ENCODE peak calls at places on chromosomes 7 and 10, in five cellular contexts. E, B, A, L and R are unnamed samples.

GRCh38 chr7:39271386-39271785 is 293.7 kb downstream of the POU6F2 start:
- DNase-seq in E (no peak), B (peak), A (no peak), L (no peak), R (no peak)

GRCh38 chr7:4136501-4137110 is 545.5 kb upstream of the FOXK1 start:
- DNase-seq in E (no peak), B (no peak), A (no peak), L (no peak), R (no peak)

GRCh38 chr10:78337646-78338391 is 304.2 kb downstream of the RPS24 start:
- DNase-seq in E (no peak), B (no peak), A (no peak), L (no peak), R (no peak)

GRCh38 chr10:31129261-31129660 is 97.6 kb upstream of the ZNF438 start:
- DNase-seq in E (no peak), B (no peak), A (no peak), L (no peak), R (no peak)

GRCh38 chr10:48507933-48508830 is 96.7 kb downstream of the ARHGAP22 start:
- DNase-seq in E (no peak), B (peak), A (no peak), L (peak), R (no peak)

GRCh38 chr10:51010977-51011376 is 63.3 kb upstream of the PRKG1 start:
- DNase-seq in E (peak), B (peak), A (no peak), L (peak), R (no peak)

GRCh38 chr7:77434570-77434969 is 18.4 kb upstream of the GSAP start:
- DNase-seq in E (no peak), B (no peak), A (no peak), L (no peak), R (no peak)

GRCh38 chr10:128463991-128464755 is 337.9 kb upstream of the MKI67 start:
- DNase-seq in E (peak), B (peak), A (no peak), L (peak), R (no peak)

GRCh38 chr7:37452346-37452745 is 3.7 kb upstream of the ELMO1 start:
- DNase-seq in E (no peak), B (no peak), A (no peak), L (no peak), R (no peak)

GRCh38 chr10:44983066-44983894 is 4.7 kb upstream of the DEPP1 start:
- DNase-seq in E (no peak), B (no peak), A (no peak), L (no peak), R (no peak)

GRCh38 chr7:116525298-116525912 is 569 bp downstream of the CAV1 start:
- DNase-seq in E (no peak), B (no peak), A (no peak), L (peak), R (no peak)

GRCh38 chr10:78832281-78832680 is 236.5 kb upstream of the ZMIZ1 start:
- DNase-seq in E (no peak), B (no peak), A (no peak), L (no peak), R (no peak)

GRCh38 chr10:85061401-85061800 is 733.0 kb downstream of the CCSER2 start:
- DNase-seq in E (no peak), B (no peak), A (no peak), L (no peak), R (no peak)

GRCh38 chr10:86022906-86023305 is 343.7 kb downstream of the GRID1 start:
- DNase-seq in E (no peak), B (no peak), A (no peak), L (no peak), R (no peak)